ENCODE peak calls at places on chromosomes 13 and 19, in seven cellular contexts. M is adipocyte, V is esophagus muscularis mucosa, C is WERI-Rb-1, L is aorta, E is foreskin fibroblast, Y is astrocyte of the cerebellum. F is an unnamed sample.
A peak's percentile ranks its signal among the peaks of the same experiment; 100 is the strongest.

GRCh38 chr13:92530364-92530763 is 696.2 kb upstream of the GPC6 start:
- DNase-seq in M (no peak), V (no peak), C (no peak), L (no peak), E (no peak), Y (no peak), F (no peak)

GRCh38 chr13:21218351-21219043 is 42.0 kb downstream of the MRPL57 start:
- DNase-seq in M (no peak), V (peak; percentile 57), C (no peak), L (no peak), E (no peak), Y (no peak), F (no peak)

GRCh38 chr19:48549380-48549779 is 2.6 kb upstream of the SULT2B1 start:
- DNase-seq in M (no peak), V (no peak), C (no peak), L (no peak), E (no peak), Y (no peak), F (no peak)

GRCh38 chr19:19657397-19657783 is 6.1 kb downstream of the ATP13A1 start:
- DNase-seq in M (no peak), V (no peak), C (peak; percentile 79), L (no peak), E (no peak), Y (no peak), F (no peak)

GRCh38 chr19:41064974-41065569 is 23.2 kb upstream of the CYP2A13 start:
- DNase-seq in M (peak; percentile 5), V (no peak), C (no peak), L (no peak), E (peak; percentile 9), Y (no peak), F (no peak)

GRCh38 chr19:11693505-11694499 is 44.9 kb downstream of the ZNF823 start:
- DNase-seq in M (peak; percentile 92), V (no peak), C (peak; percentile 91), L (no peak), E (peak; percentile 92), Y (peak; percentile 18), F (peak; percentile 23)

GRCh38 chr19:44598880-44599279 is 14.5 kb upstream of the IGSF23 start:
- DNase-seq in M (no peak), V (no peak), C (no peak), L (no peak), E (no peak), Y (no peak), F (no peak)

GRCh38 chr13:110415669-110416068 is 108.6 kb downstream of the COL4A2 start:
- DNase-seq in M (no peak), V (no peak), C (peak; percentile 46), L (no peak), E (no peak), Y (no peak), F (no peak)

GRCh38 chr19:45976180-45976579 is 2.5 kb upstream of the NOVA2 start:
- DNase-seq in M (no peak), V (no peak), C (no peak), L (no peak), E (no peak), Y (no peak), F (no peak)

GRCh38 chr19:43596842-43597461 is 557 bp downstream of the ZNF576 start:
- DNase-seq in M (peak; percentile 14), V (no peak), C (no peak), L (no peak), E (no peak), Y (no peak), F (no peak)

GRCh38 chr13:109630281-109630680 is 156.1 kb downstream of the IRS2 start:
- DNase-seq in M (no peak), V (no peak), C (no peak), L (no peak), E (no peak), Y (no peak), F (no peak)

GRCh38 chr13:101018720-101019119 is 344.1 kb upstream of the TMTC4 start:
- DNase-seq in M (peak; percentile 60), V (no peak), C (no peak), L (no peak), E (peak; percentile 27), Y (peak; percentile 35), F (peak; percentile 19)

GRCh38 chr13:110138700-110139036 is 168.3 kb downstream of the COL4A1 start:
- DNase-seq in M (no peak), V (peak; percentile 91), C (no peak), L (no peak), E (no peak), Y (no peak), F (no peak)

GRCh38 chr19:12749938-12750521 is 1.6 kb upstream of the BEST2 start:
- DNase-seq in M (peak; percentile 41), V (no peak), C (no peak), L (no peak), E (no peak), Y (no peak), F (no peak)
- H3K4me3 ChIP-seq in M (no peak overlapping the region), V (no peak overlapping the region), C (no peak overlapping the region), L (no peak overlapping the region), E (no peak overlapping the region), Y (no peak overlapping the region), F (no peak overlapping the region)

GRCh38 chr13:25215253-25215575 is 43.1 kb upstream of the AMER2 start:
- DNase-seq in M (no peak), V (no peak), C (no peak), L (no peak), E (no peak), Y (no peak), F (no peak)
- H3K4me3 ChIP-seq in M (peak overlapping the region; percentile 5), V (no peak overlapping the region), C (no peak overlapping the region), L (no peak overlapping the region), E (no peak overlapping the region), Y (no peak overlapping the region), F (no peak overlapping the region)

GRCh38 chr19:2582984-2583956 is 107.3 kb downstream of the GADD45B start:
- DNase-seq in M (no peak), V (no peak), C (no peak), L (no peak), E (no peak), Y (no peak), F (no peak)

GRCh38 chr19:2577722-2578335 is 101.9 kb downstream of the GADD45B start:
- DNase-seq in M (peak; percentile 16), V (no peak), C (no peak), L (peak; percentile 35), E (no peak), Y (no peak), F (no peak)

GRCh38 chr19:2578391-2578826 is 102.5 kb downstream of the GADD45B start:
- DNase-seq in M (peak; percentile 64), V (no peak), C (no peak), L (peak; percentile 71), E (no peak), Y (peak; percentile 44), F (no peak)

GRCh38 chr19:2578911-2579677 is 103.2 kb downstream of the GADD45B start:
- DNase-seq in M (peak; percentile 91), V (peak; percentile 98), C (peak; percentile 85), L (peak; percentile 93), E (peak; percentile 83), Y (peak; percentile 81), F (peak; percentile 60)

DNA sequence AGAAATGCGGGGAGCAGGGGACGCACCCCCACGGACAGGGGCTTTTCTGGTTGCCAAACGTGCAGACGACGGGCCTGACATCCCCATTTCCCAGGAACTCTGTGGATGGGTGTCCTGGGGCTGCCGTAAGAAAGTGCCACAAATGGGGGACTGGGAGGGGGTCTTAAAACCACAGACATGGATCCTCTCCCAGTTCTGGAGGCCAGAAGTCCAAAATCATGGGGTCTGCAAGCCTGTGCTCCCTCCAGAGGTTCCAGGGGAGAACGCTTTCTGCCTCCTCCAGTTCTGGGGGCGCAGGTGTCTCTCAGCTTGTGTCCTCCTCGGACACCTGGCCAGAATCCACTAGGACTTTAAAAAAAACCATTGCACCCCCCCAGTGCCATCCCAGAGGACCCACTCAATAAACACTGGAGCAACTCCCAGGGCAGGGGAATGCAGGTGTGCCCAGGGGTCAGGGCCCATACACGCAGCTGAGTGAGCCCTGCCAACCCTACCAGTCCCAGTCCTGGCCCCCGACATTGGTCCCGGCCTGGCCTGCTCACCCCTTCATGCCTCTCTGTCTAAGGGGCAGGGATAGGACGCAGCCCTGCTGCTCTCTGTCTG is 103.9 kb downstream of the GADD45B start:
- DNase-seq in M (no peak), V (no peak), C (no peak), L (peak; percentile 44), E (no peak), Y (no peak), F (no peak)
- H3K4me3 ChIP-seq in M (peak overlapping the region; percentile 75), V (peak overlapping the region; percentile 68), C (no peak overlapping the region), L (no peak overlapping the region), E (peak overlapping the region; percentile 53), Y (peak overlapping the region; percentile 41), F (peak overlapping the region; percentile 54)

DNA sequence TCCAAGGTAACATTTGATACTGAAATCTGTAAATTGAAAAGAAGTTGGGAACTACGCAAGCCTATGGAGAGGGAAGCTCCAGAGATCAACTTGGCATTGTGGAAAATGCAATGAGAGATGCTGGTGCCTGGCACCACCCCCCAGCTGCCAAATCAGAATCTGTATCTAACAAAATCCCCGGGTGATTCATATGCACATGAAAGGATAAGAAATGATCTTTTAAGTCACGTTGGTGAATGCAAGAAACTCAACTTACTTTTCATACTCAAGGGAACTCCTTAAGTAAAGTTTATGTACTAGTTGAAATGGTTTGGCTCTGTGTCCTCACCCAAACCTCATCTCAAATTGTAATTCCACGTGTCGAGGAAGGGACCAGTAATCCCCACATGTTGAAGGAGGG is 158.5 kb upstream of the MYO16 start:
- DNase-seq in M (no peak), V (no peak), C (no peak), L (no peak), E (no peak), Y (no peak), F (no peak)
- H3K4me3 ChIP-seq in M (no peak overlapping the region), V (no peak overlapping the region), C (no peak overlapping the region), L (no peak overlapping the region), E (no peak overlapping the region), Y (no peak overlapping the region), F (no peak overlapping the region)

GRCh38 chr19:32337176-32337808 is 8.1 kb upstream of the ZNF507 start:
- DNase-seq in M (no peak), V (no peak), C (no peak), L (no peak), E (no peak), Y (no peak), F (no peak)

GRCh38 chr19:32333227-32333626 is 12.2 kb upstream of the ZNF507 start:
- DNase-seq in M (no peak), V (no peak), C (no peak), L (no peak), E (no peak), Y (no peak), F (no peak)

GRCh38 chr19:32339988-32340874 is 5.2 kb upstream of the ZNF507 start:
- DNase-seq in M (peak; percentile 63), V (no peak), C (peak; percentile 68), L (peak; percentile 75), E (no peak), Y (peak; percentile 9), F (no peak)

DNA sequence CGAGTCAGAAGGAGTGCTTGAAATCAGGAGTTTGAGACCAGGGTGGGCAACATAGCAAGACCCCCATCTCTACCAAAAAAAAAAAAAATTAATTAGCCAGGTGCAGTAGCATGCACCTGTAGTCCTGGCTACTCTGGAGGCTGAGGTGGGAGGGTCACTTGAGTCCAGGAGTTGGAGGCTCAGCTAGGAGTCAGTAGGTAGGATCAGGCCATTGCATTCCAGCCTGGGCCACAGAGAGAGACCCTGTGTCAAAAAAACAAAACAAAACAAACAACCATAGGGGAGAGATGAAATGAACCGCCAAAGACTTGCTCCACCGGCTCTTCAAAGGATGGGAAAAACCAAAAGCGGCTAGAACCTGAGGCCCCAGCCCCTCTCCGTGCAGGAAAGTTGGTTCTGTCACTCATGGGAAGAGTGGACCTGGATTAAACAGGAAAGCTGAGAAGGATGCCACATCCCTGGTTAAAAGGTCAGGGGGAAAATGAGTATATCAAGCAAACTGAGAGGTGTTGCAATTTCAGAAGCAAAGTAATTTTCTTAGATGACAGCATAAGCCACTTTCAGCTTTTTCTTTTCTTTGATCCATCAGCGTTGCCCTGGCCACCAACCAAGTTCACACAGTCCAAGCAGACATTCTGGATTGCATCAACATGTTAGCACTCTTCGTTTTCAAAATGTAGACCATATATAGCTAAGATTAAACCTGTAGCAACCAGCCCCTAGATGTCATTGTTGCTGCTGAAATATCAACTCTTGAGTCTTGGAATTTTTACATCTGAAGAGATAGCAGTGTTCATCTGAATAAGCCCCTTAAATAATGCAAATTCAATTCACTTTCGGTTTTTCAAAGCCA is 8.9 kb upstream of the ZNF507 start:
- DNase-seq in M (peak; percentile 48), V (no peak), C (no peak), L (no peak), E (peak; percentile 43), Y (no peak), F (peak; percentile 42)
- H3K4me3 ChIP-seq in M (peak overlapping the region; percentile 63), V (peak overlapping the region; percentile 39), C (no peak overlapping the region), L (peak overlapping the region; percentile 48), E (peak overlapping the region; percentile 38), Y (no peak overlapping the region), F (peak overlapping the region; percentile 3)